ENCODE peak calls at places on chromosomes 11 and 22, in eight cellular contexts. O is epithelial cell of esophagus; V is cardiac muscle cell; N is stimulated activated CD8-positive, alpha-beta memory T cell treated with anti-CD3 and anti-CD28 coated beads, Interleukin-7, amount 100 ng/mL, for 1 hour; T is cardiac septum; G is activated naive CD4-positive, alpha-beta T cell; A is stromal cell of bone marrow; R is bronchial epithelial cell. S is an unnamed sample.

GRCh38 chr11:11514246-11514645 is 107.6 kb downstream of the GALNT18 start:
- DNase-seq in R (no peak), N (no peak), T (no peak), G (no peak), O (no peak), V (no peak), A (no peak), S (no peak)

GRCh38 chr11:27705873-27706820 is 5.9 kb upstream of the BDNF start:
- DNase-seq in A (no peak), T (no peak), G (no peak), O (peak), N (no peak), V (peak), R (peak), S (no peak)

GRCh38 chr11:64624869-64625481 is 34.0 kb downstream of the SLC22A12 start:
- DNase-seq in T (no peak), N (no peak), V (no peak), A (no peak), O (no peak), R (no peak), G (no peak), S (no peak)

GRCh38 chr22:32564170-32565001 is 89.8 kb downstream of the FBXO7 start:
- DNase-seq in O (peak), R (no peak), G (no peak), V (peak), N (no peak), A (peak), T (no peak), S (no peak)

GRCh38 chr11:116819049-116819448 is 4.1 kb downstream of the APOA4 start:
- DNase-seq in T (no peak), O (no peak), R (no peak), V (no peak), A (no peak), G (no peak), N (no peak), S (no peak)

GRCh38 chr11:61339490-61339878 is 6.5 kb downstream of the TKFC start:
- DNase-seq in O (no peak), G (no peak), R (no peak), T (peak), N (no peak), A (no peak), V (no peak), S (no peak)

GRCh38 chr11:32154275-32154674 is 63.4 kb downstream of the RCN1 start:
- DNase-seq in N (no peak), T (no peak), R (peak), O (peak), G (no peak), V (peak), A (no peak), S (no peak)

GRCh38 chr11:28259177-28259843 is 151.1 kb downstream of the METTL15 start:
- DNase-seq in O (no peak), N (no peak), G (no peak), T (no peak), R (no peak), V (no peak), A (no peak), S (no peak)

GRCh38 chr11:112425121-112425520 is 164.5 kb upstream of the PLET1 start:
- DNase-seq in G (no peak), V (no peak), T (no peak), O (peak), N (no peak), A (no peak), R (peak), S (no peak)

S was measured in stimulated activated CD4-positive, alpha-beta T cell treated with anti-CD3 and anti-CD28 coated beads, Interleukin-12 subunit alpha, Interleukin-12 subunit beta, amount 100 ng/mL, for 4 hours.